ENCODE peak calls at places on chromosomes 13 and 19, in six cellular contexts. V is choroid plexus epithelial cell, K is mammary epithelial cell, G is lower leg skin, A is esophagus muscularis mucosa, T is fibroblast of pulmonary artery. Z is an unnamed sample.

GRCh38 chr13:38702609-38703008 is 15.7 kb downstream of the FREM2 start:
- DNase-seq in A (no peak), G (no peak), T (no peak), K (no peak), V (no peak), Z (no peak)

GRCh38 chr13:101739382-101740178 is 287.1 kb downstream of the ITGBL1 start:
- DNase-seq in T (no peak), G (no peak), K (no peak), A (no peak), V (no peak), Z (no peak)

GRCh38 chr19:7681336-7682174 is 922 bp downstream of the TRAPPC5 start:
- DNase-seq in T (peak), A (peak), V (peak), K (peak), G (peak), Z (peak)

GRCh38 chr13:84810781-84811180 is 928.5 kb upstream of the SLITRK1 start:
- DNase-seq in A (no peak), G (no peak), T (no peak), V (no peak), K (no peak), Z (no peak)

GRCh38 chr19:57348136-57348535 is 2.9 kb upstream of the ZNF304 start:
- DNase-seq in G (no peak), K (peak), A (no peak), T (peak), V (peak), Z (peak)

GRCh38 chr19:18385675-18386542 is at the start of gene GDF15:
- DNase-seq in G (peak), T (peak), A (peak), V (peak), K (peak), Z (peak)

GRCh38 chr19:39413269-39413902 is 917 bp downstream of the PLEKHG2 start:
- DNase-seq in T (peak), V (peak), A (no peak), K (no peak), G (peak), Z (peak)

GRCh38 chr19:8320564-8321066 is 560 bp downstream of the NDUFA7 start:
- DNase-seq in K (no peak), G (no peak), V (no peak), T (no peak), A (no peak), Z (peak)

GRCh38 chr13:99956473-99957349 is 14.9 kb downstream of the ZIC5 start:
- DNase-seq in A (no peak), K (no peak), V (no peak), G (no peak), T (no peak), Z (no peak)

GRCh38 chr13:41587490-41587889 is 130.1 kb downstream of the RGCC start:
- DNase-seq in G (no peak), T (no peak), V (no peak), A (no peak), K (no peak), Z (no peak)

GRCh38 chr19:926595-927043 is 784 bp downstream of the ARID3A start:
- DNase-seq in G (no peak), T (peak), V (peak), K (no peak), A (no peak), Z (peak)

GRCh38 chr13:26254583-26255102 is 714 bp downstream of the CDK8 start:
- DNase-seq in A (no peak), T (peak), V (peak), K (peak), G (peak), Z (peak)

GRCh38 chr13:79549355-79550106 is 68.6 kb downstream of the NDFIP2 start:
- DNase-seq in G (no peak), V (peak), A (no peak), T (peak), K (no peak), Z (no peak)

GRCh38 chr19:39818626-39819097 is 15.3 kb downstream of the DYRK1B start:
- DNase-seq in K (no peak), T (no peak), A (no peak), V (no peak), G (peak), Z (no peak)

GRCh38 chr13:65787087-65787486 is 1443.0 kb downstream of the PCDH9 start:
- DNase-seq in K (no peak), V (no peak), A (no peak), G (no peak), T (peak), Z (peak)

GRCh38 chr19:28705008-28705407 is 507.9 kb downstream of the UQCRFS1 start:
- DNase-seq in T (peak), V (peak), G (no peak), A (no peak), K (peak), Z (peak)

GRCh38 chr19:7507884-7508283 is 8.0 kb upstream of the ZNF358 start:
- DNase-seq in K (peak), A (no peak), G (no peak), V (peak), T (peak), Z (peak)

GRCh38 chr13:103203750-103204330 is 137.6 kb upstream of the SLC10A2 start:
- DNase-seq in V (no peak), A (no peak), T (no peak), G (no peak), K (no peak), Z (no peak)

GRCh38 chr19:4909172-4909896 is at the start of gene UHRF1:
- DNase-seq in K (peak), T (no peak), A (no peak), G (no peak), V (no peak), Z (no peak)

DNA sequence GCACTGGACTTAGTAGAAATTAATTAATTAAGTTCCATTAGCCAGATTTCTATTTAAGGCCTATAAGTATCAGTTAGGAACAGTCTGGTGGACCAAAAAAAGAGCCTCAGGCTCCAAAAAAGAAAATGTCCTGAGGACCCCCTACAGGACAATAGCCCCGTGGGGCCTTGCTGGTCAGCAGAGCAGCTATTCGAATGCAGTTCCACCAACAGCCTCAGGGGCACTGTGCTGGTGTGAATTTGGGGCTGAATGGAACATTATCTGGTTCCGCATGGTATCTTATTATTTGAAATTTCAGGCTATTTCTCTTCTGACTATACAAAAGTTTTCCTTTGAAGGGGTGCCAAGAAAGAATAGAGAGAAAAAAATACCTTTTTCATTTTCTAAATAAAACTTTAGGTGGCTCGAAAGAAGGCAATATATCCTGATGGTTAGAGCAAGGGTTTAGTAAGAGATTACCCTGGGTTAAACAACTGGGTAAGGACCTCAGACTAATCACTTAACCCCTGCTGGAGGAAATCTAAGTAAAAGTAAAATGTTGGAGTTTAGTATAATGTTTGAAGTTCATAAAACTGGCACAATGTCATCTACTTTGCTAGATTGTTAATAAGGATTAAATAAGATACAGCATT is 147.2 kb downstream of the MIPEP start:
- DNase-seq in A (no peak), T (no peak), G (no peak), V (peak), K (no peak), Z (no peak)
- TF ChIP-seq CTCF in A (peak), T (peak), G (no peak), V (peak), K (peak), Z (peak)

DNA sequence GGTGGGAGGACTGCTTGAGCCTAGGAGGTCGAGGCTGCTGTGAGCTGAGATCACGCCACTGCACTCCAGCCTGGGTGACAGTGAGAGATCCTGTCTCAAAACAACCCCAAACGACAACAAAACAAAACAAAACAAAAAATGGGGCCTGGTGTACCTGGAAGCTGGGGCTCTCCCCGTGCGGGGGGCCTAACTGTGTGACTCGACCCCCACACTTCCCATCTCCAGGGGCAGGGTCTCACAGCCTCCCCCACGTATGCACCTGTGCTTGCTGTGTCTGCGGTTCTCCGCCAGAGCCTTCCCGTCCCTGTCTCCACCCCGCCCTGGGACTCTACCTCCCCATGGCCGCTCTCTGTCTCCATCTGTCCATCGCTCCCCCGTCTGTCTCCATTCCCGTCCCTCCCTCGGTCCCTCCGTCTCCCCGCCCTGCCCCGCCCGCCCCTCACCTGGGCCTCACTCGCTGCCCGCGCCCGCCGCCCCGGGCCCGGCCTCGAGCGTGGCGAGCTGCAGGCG is 758 bp downstream of the TMEM238 start:
- DNase-seq in K (peak), T (no peak), A (no peak), V (no peak), G (no peak), Z (no peak)
- H3K4me3 ChIP-seq in K (peak), T (peak), A (peak), V (peak), G (peak), Z (peak)

GRCh38 chr13:113730831-113731191 is 28.2 kb upstream of the TMEM255B start:
- DNase-seq in A (no peak), V (no peak), T (no peak), K (no peak), G (no peak), Z (no peak)
- TF ChIP-seq CTCF in A (no peak), V (no peak), T (no peak), K (no peak), G (no peak), Z (no peak)

DNA sequence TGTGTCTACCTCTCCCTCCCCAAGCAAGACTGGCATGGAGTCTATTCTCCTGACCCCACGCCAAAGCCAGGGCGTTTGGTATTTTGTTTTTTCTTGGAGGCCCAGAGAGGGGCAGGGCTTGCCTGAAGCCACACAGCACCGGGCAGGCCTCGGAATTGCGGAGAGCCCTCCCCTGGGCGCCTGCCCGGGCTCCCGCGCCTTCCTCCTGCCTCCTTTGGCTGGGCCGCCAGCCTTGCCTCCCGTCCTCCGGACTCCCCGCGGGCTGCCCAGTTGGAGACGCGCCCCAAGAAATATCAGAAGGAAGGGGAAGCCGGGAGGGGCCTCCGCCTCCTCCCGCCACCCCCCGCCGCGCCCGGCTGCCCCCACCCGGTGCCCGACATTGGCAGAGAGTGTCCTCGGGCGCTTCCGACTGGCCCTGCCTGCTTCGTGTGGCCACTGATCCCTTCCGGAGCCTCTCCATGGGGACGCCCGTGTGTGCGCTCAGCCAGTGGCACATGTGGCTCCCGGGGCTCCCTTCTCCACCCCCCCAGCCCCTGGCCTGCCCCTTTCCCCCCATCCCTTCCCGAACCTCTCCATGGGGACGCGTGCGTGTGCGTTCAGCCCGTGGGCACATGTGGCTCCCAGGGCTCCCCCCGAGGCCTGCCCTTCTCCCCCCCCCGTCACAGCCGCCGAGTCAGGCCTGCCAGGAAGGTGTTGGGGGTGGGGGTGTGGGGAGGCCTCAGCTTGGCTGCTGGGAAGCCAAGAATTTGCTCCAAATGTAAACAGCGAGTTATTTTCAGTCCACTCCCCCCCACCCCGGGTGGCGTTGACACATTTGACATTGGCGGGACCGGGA is 37.3 kb downstream of the NFIC start:
- DNase-seq in G (peak), A (peak), T (peak), V (peak), K (peak), Z (peak)
- H3K4me3 ChIP-seq in G (no peak), A (peak), T (no peak), V (peak), K (no peak), Z (no peak)

GRCh38 chr13:110575322-110576069 is 14.0 kb upstream of the RAB20 start:
- DNase-seq in V (peak), A (no peak), G (no peak), K (no peak), T (peak), Z (peak)
- TF ChIP-seq CTCF in V (no peak), A (no peak), G (no peak), K (no peak), T (no peak), Z (no peak)

GRCh38 chr19:45771331-45771933 is 2.4 kb upstream of the SIX5 start:
- DNase-seq in G (no peak), A (no peak), K (no peak), T (no peak), V (no peak), Z (no peak)
- H3K4me3 ChIP-seq in G (no peak), A (peak), K (no peak), T (no peak), V (no peak), Z (no peak)

GRCh38 chr13:23510544-23510916 is 59.7 kb upstream of the TNFRSF19 start:
- DNase-seq in G (no peak), K (peak), V (peak), A (no peak), T (peak), Z (peak)

GRCh38 chr13:23509781-23510543 is 60.2 kb upstream of the TNFRSF19 start:
- DNase-seq in K (peak), G (no peak), T (peak), V (peak), A (no peak), Z (peak)

GRCh38 chr13:23513460-23513859 is 56.8 kb upstream of the TNFRSF19 start:
- DNase-seq in V (no peak), T (peak), K (no peak), A (no peak), G (no peak), Z (peak)

GRCh38 chr13:23512762-23513395 is 57.3 kb upstream of the TNFRSF19 start:
- DNase-seq in A (no peak), V (no peak), K (no peak), G (no peak), T (no peak), Z (no peak)

GRCh38 chr13:23510979-23511735 is 59.1 kb upstream of the TNFRSF19 start:
- DNase-seq in G (no peak), A (no peak), V (peak), K (peak), T (peak), Z (peak)
- TF ChIP-seq CTCF in G (no peak), A (peak), V (peak), K (peak), T (peak), Z (peak)